ENCODE peak calls at places on chromosomes 5 and 9, in four cellular contexts. U is omental fat pad, N is AG10803, I is T-helper 9 cell. Z is an unnamed sample.

GRCh38 chr5:2207966-2208544 is 325.3 kb upstream of the IRX4 start:
- DNase-seq in N (peak), I (no peak), U (no peak), Z (no peak)

GRCh38 chr5:103867857-103868598 is 305.4 kb upstream of the NUDT12 start:
- DNase-seq in U (no peak), N (no peak), I (no peak), Z (no peak)

GRCh38 chr5:91420879-91421278 is 37.8 kb upstream of the ARRDC3 start:
- DNase-seq in U (no peak), I (no peak), N (no peak), Z (no peak)

GRCh38 chr9:78121488-78121887 is 89.9 kb upstream of the GNAQ start:
- DNase-seq in N (peak), I (peak), U (peak), Z (no peak)

GRCh38 chr9:79583957-79584654 is 12.3 kb downstream of the TLE4 start:
- DNase-seq in U (no peak), I (no peak), N (no peak), Z (no peak)

GRCh38 chr5:91092859-91093843 is 290.0 kb downstream of the ARRDC3 start:
- DNase-seq in N (no peak), U (no peak), I (no peak), Z (no peak)

GRCh38 chr5:37683072-37683471 is 156.8 kb downstream of the GDNF start:
- DNase-seq in I (no peak), N (no peak), U (no peak), Z (no peak)

GRCh38 chr5:92163906-92164305 is 780.8 kb upstream of the ARRDC3 start:
- DNase-seq in U (no peak), I (no peak), N (no peak), Z (no peak)

GRCh38 chr5:100423330-100423729 is 111.8 kb upstream of the FAM174A start:
- DNase-seq in N (no peak), U (no peak), I (no peak), Z (no peak)

GRCh38 chr5:61407706-61408105 is 75.6 kb downstream of the ZSWIM6 start:
- DNase-seq in U (no peak), I (no peak), N (no peak), Z (no peak)

GRCh38 chr5:150618588-150619281 is 21.7 kb upstream of the SYNPO start:
- DNase-seq in N (peak), U (no peak), I (no peak), Z (no peak)

GRCh38 chr9:96686638-96687335 is 31.7 kb upstream of the PRXL2C start:
- DNase-seq in N (peak), U (peak), I (peak), Z (no peak)